ENCODE peak calls at places on chromosomes 12 and 14, in four cellular contexts. Z is HFFc6, S is tibial artery, J is GDM1. U is an unnamed sample.
A peak's percentile ranks its signal among the peaks of the same experiment; 100 is the strongest.

GRCh38 chr12:32455607-32456063 is 56.3 kb downstream of the FGD4 start:
- DNase-seq in Z (peak; percentile 69), S (no peak), J (peak; percentile 40), U (peak; percentile 7)

GRCh38 chr12:47753021-47754001 is 5.4 kb downstream of the RAPGEF3 start:
- DNase-seq in Z (no peak), S (peak; percentile 97), J (no peak), U (no peak)

GRCh38 chr14:69848156-69848555 is 31.1 kb upstream of the SMOC1 start:
- DNase-seq in Z (no peak), S (no peak), J (no peak), U (no peak)

GRCh38 chr14:26984318-26985177 is 386.7 kb upstream of the NOVA1 start:
- DNase-seq in Z (no peak), S (peak; percentile 67), J (peak; percentile 16), U (no peak)

GRCh38 chr14:98548071-98548686 is 723.8 kb downstream of the BCL11B start:
- DNase-seq in Z (no peak), S (no peak), J (no peak), U (no peak)

GRCh38 chr14:98292191-98292590 is 979.8 kb downstream of the BCL11B start:
- DNase-seq in Z (no peak), S (no peak), J (no peak), U (no peak)

GRCh38 chr12:175250-175649 is 38.7 kb downstream of the SLC6A12 start:
- DNase-seq in Z (no peak), S (no peak), J (no peak), U (no peak)

GRCh38 chr12:75705749-75706719 is 194.6 kb upstream of the KRR1 start:
- DNase-seq in Z (peak; percentile 69), S (no peak), J (no peak), U (no peak)

GRCh38 chr12:116172224-116172849 is 105.2 kb downstream of the MED13L start:
- DNase-seq in Z (no peak), S (no peak), J (no peak), U (no peak)

GRCh38 chr12:31832740-31833540 is 104.1 kb upstream of the AMN1 start:
- DNase-seq in Z (no peak), S (no peak), J (peak; percentile 86), U (no peak)

GRCh38 chr14:95533391-95533821 is 1.4 kb upstream of the GLRX5 start:
- DNase-seq in Z (peak; percentile 45), S (no peak), J (no peak), U (no peak)

GRCh38 chr14:100590726-100591452 is 3.7 kb upstream of the BEGAIN start:
- DNase-seq in Z (no peak), S (peak; percentile 57), J (no peak), U (no peak)

GRCh38 chr12:85277900-85278597 is 2.0 kb upstream of the ALX1 start:
- DNase-seq in Z (no peak), S (no peak), J (no peak), U (no peak)

GRCh38 chr12:40137252-40137651 is 31.4 kb upstream of the SLC2A13 start:
- DNase-seq in Z (no peak), S (no peak), J (no peak), U (no peak)

GRCh38 chr12:5511644-5512584 is 80.0 kb downstream of the NTF3 start:
- DNase-seq in Z (peak; percentile 24), S (no peak), J (no peak), U (no peak)

GRCh38 chr12:66365718-66366485 is 63.6 kb downstream of the HELB start:
- DNase-seq in Z (peak; percentile 7), S (no peak), J (no peak), U (no peak)

GRCh38 chr12:92144045-92144630 is 1.5 kb downstream of the BTG1 start:
- DNase-seq in Z (peak; percentile 98), S (peak; percentile 85), J (peak; percentile 63), U (peak; percentile 69)

GRCh38 chr12:106960443-106960842 is 4.7 kb downstream of the TMEM263 start:
- DNase-seq in Z (no peak), S (no peak), J (no peak), U (no peak)

GRCh38 chr12:27524489-27524835 is 456 bp downstream of the PPFIBP1 start:
- DNase-seq in Z (no peak), S (no peak), J (no peak), U (no peak)

GRCh38 chr12:3527181-3527580 is 36.2 kb downstream of the PRMT8 start:
- DNase-seq in Z (peak; percentile 77), S (no peak), J (no peak), U (no peak)

GRCh38 chr12:9049520-9050133 is 60.3 kb downstream of the KLRG1 start:
- DNase-seq in Z (peak; percentile 55), S (no peak), J (no peak), U (no peak)

GRCh38 chr12:19110541-19110940 is 19.0 kb upstream of the PLEKHA5 start:
- DNase-seq in Z (no peak), S (no peak), J (no peak), U (no peak)

GRCh38 chr12:75505706-75506312 is 5.6 kb downstream of the KRR1 start:
- DNase-seq in Z (peak; percentile 36), S (no peak), J (no peak), U (no peak)

GRCh38 chr12:117020536-117021220 is 78.5 kb downstream of the TESC start:
- DNase-seq in Z (no peak), S (no peak), J (no peak), U (no peak)

GRCh38 chr14:88380405-88380804 is 5.1 kb upstream of the SPATA7 start:
- DNase-seq in Z (no peak), S (no peak), J (no peak), U (no peak)

GRCh38 chr14:99166506-99166905 is 105.5 kb downstream of the BCL11B start:
- DNase-seq in Z (no peak), S (no peak), J (no peak), U (no peak)

GRCh38 chr14:76673261-76673660 is 88.0 kb upstream of the VASH1 start:
- DNase-seq in Z (no peak), S (no peak), J (no peak), U (no peak)

GRCh38 chr12:105409881-105410471 is 79.5 kb downstream of the C12orf75 start:
- DNase-seq in Z (no peak), S (peak; percentile 81), J (peak; percentile 33), U (peak; percentile 96)

GRCh38 chr14:90495357-90496276 is 98.8 kb downstream of the CALM1 start:
- DNase-seq in Z (peak; percentile 43), S (peak; percentile 66), J (peak; percentile 22), U (no peak)

GRCh38 chr12:89781161-89781560 is 72.5 kb upstream of the ATP2B1 start:
- DNase-seq in Z (no peak), S (no peak), J (no peak), U (no peak)

GRCh38 chr14:68427550-68427890 is 365.3 kb downstream of the ZFP36L1 start:
- DNase-seq in Z (no peak), S (no peak), J (no peak), U (no peak)

GRCh38 chr14:99654235-99655000 is 9.5 kb downstream of the HHIPL1 start:
- DNase-seq in Z (peak; percentile 58), S (peak; percentile 79), J (no peak), U (no peak)

GRCh38 chr14:23478109-23478698 is 8.7 kb downstream of the NGDN start:
- DNase-seq in Z (peak; percentile 43), S (no peak), J (no peak), U (no peak)

GRCh38 chr12:63362166-63362565 is 211.2 kb upstream of the AVPR1A start:
- DNase-seq in Z (no peak), S (no peak), J (no peak), U (no peak)

U was measured in NCI-H187 treated with DMSO at 0.1 percent for 48 hours.